ENCODE peak calls at places on chromosomes 3 and 15, in six cellular contexts. M, Z, B, J, G and F are unnamed samples.
A peak's percentile ranks its signal among the peaks of the same experiment; 100 is the strongest.

GRCh38 chr15:100141304-100142080 is 200.3 kb downstream of the ADAMTS17 start:
- DNase-seq in Z (peak; percentile 37), J (no peak), B (no peak), M (no peak), G (no peak), F (no peak)

GRCh38 chr3:50324351-50325144 is 2.0 kb upstream of the HYAL2 start:
- DNase-seq in Z (peak; percentile 85), G (peak; percentile 88), B (peak; percentile 96), M (peak; percentile 75), J (peak; percentile 77), F (peak; percentile 75)

GRCh38 chr3:170220871-170221270 is 1.4 kb upstream of the PRKCI start:
- DNase-seq in Z (no peak), B (no peak), J (no peak), M (no peak), G (no peak), F (no peak)

GRCh38 chr3:57434041-57434440 is 110.1 kb downstream of the DNAH12 start:
- DNase-seq in B (no peak), G (peak; percentile 69), J (peak; percentile 11), M (peak; percentile 23), Z (peak; percentile 40), F (peak; percentile 62)

GRCh38 chr3:140501054-140501769 is 176.7 kb upstream of the TRIM42 start:
- DNase-seq in M (no peak), Z (no peak), G (no peak), B (no peak), J (no peak), F (no peak)

GRCh38 chr15:70140543-70141375 is 43.0 kb upstream of the TLE3 start:
- DNase-seq in M (peak; percentile 64), Z (no peak), J (no peak), B (peak; percentile 67), G (peak; percentile 94), F (no peak)

GRCh38 chr15:31206386-31207174 is 105.1 kb upstream of the TRPM1 start:
- DNase-seq in J (no peak), Z (peak; percentile 52), M (no peak), G (no peak), B (no peak), F (no peak)

GRCh38 chr3:60582285-60582684 is 669.0 kb downstream of the FHIT start:
- DNase-seq in M (no peak), J (no peak), B (no peak), G (no peak), Z (no peak), F (no peak)

GRCh38 chr15:66746231-66746605 is 44.2 kb downstream of the SMAD6 start:
- DNase-seq in G (no peak), Z (no peak), B (no peak), J (no peak), M (no peak), F (no peak)

GRCh38 chr3:175234075-175234474 is 374.9 kb downstream of the NAALADL2 start:
- DNase-seq in J (no peak), B (no peak), G (no peak), Z (no peak), M (no peak), F (no peak)

GRCh38 chr15:91821458-91821857 is 32.0 kb upstream of the SLCO3A1 start:
- DNase-seq in Z (no peak), G (no peak), B (no peak), M (no peak), J (no peak), F (no peak)

GRCh38 chr3:84885199-84885882 is 73.4 kb upstream of the CADM2 start:
- DNase-seq in Z (no peak), B (no peak), J (no peak), M (no peak), G (no peak), F (no peak)

GRCh38 chr3:46354478-46354877 is 567 bp downstream of the CCR2 start:
- DNase-seq in M (no peak), J (no peak), Z (no peak), G (no peak), B (no peak), F (no peak)

GRCh38 chr15:74798388-74799254 is 14.0 kb upstream of the LMAN1L start:
- DNase-seq in Z (no peak), B (no peak), J (no peak), G (no peak), M (no peak), F (no peak)

GRCh38 chr3:46314517-46314916 is 39.4 kb upstream of the CCR2 start:
- DNase-seq in J (no peak), Z (no peak), B (no peak), M (no peak), G (no peak), F (no peak)

GRCh38 chr3:15592968-15593367 is 8.4 kb downstream of the HACL1 start:
- DNase-seq in G (no peak), M (no peak), Z (no peak), B (no peak), J (no peak), F (no peak)

GRCh38 chr3:197590313-197590962 is 34.7 kb upstream of the BDH1 start:
- DNase-seq in G (peak; percentile 97), Z (no peak), B (no peak), M (no peak), J (no peak), F (no peak)

GRCh38 chr3:17945018-17945798 is 202.8 kb upstream of the TBC1D5 start:
- DNase-seq in G (no peak), B (no peak), J (no peak), Z (no peak), M (no peak), F (no peak)

GRCh38 chr15:23484870-23485269 is 37.8 kb upstream of the GOLGA6L2 start:
- DNase-seq in Z (no peak), G (no peak), M (no peak), J (no peak), B (no peak), F (no peak)

GRCh38 chr3:58157649-58158048 is 53.1 kb downstream of the DNASE1L3 start:
- DNase-seq in B (no peak), J (no peak), Z (no peak), M (no peak), G (no peak), F (no peak)

GRCh38 chr3:188001052-188001567 is 152.8 kb upstream of the LPP start:
- DNase-seq in J (no peak), B (no peak), Z (no peak), G (no peak), M (no peak), F (no peak)
- TF ChIP-seq YY1 in J (no peak), B (no peak), Z (no peak), G (no peak), M (no peak), F (no peak)

GRCh38 chr3:171407746-171408145 is 52.5 kb downstream of the TNIK start:
- DNase-seq in B (no peak), Z (no peak), G (no peak), M (no peak), J (peak; percentile 32), F (no peak)

GRCh38 chr3:171402281-171402680 is 57.9 kb downstream of the TNIK start:
- DNase-seq in Z (no peak), B (no peak), J (no peak), M (no peak), G (no peak), F (no peak)

GRCh38 chr3:171399842-171400241 is 60.4 kb downstream of the TNIK start:
- DNase-seq in Z (no peak), B (no peak), G (no peak), M (no peak), J (no peak), F (no peak)

DNA sequence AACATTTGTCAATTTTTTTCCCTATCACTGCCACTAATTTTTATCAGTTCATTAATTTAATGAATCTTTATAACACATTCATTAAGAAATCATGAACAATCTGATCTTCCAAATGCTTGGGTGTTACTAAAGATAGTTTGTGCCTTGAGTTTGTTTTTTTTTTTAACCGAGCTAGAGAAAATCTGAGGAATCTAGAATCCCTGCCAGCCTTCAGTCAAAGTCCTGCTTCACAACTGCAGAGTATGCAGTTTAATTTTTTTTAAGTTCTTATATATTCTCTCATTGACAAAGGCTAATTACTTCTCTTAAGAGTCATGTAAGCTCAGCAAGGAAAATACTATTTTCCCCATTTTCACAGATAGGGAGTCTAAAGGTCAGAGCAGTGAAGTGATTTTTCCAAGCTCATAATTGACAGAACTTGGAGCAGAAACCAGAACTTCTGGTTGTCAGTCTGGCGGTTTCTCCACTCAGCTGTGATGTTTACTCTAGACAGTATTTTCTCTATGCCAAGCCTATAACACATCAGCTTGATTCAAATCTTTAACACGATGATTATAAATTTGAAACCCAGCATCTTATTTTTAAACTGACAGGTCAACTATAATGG is 55.7 kb downstream of the TNIK start:
- DNase-seq in G (no peak), B (no peak), M (no peak), Z (no peak), J (no peak), F (no peak)
- TF ChIP-seq YY1 in G (no peak), B (no peak), M (no peak), Z (no peak), J (no peak), F (no peak)

GRCh38 chr3:187021748-187022402 is 91.5 kb downstream of the ST6GAL1 start:
- DNase-seq in G (no peak), Z (no peak), J (no peak), M (no peak), B (peak; percentile 32), F (no peak)
- TF ChIP-seq YY1 in G (no peak), Z (no peak), J (no peak), M (no peak), B (no peak), F (no peak)

GRCh38 chr3:126067959-126068358 is 16.0 kb downstream of the SLC41A3 start:
- DNase-seq in G (no peak), Z (peak; percentile 7), B (no peak), M (no peak), J (no peak), F (no peak)
- TF ChIP-seq YY1 in G (no peak), Z (no peak), B (no peak), M (no peak), J (no peak), F (no peak)

GRCh38 chr3:139121513-139122220 is 77.0 kb upstream of the PRR23C start:
- DNase-seq in J (peak; percentile 33), M (no peak), G (peak; percentile 67), B (no peak), Z (no peak), F (no peak)
- TF ChIP-seq YY1 in J (no peak), M (no peak), G (no peak), B (no peak), Z (no peak), F (no peak)

GRCh38 chr3:194181612-194182011 is 45.7 kb downstream of the HES1 start:
- DNase-seq in G (no peak), B (no peak), M (no peak), J (no peak), Z (no peak), F (no peak)
- TF ChIP-seq YY1 in G (no peak), B (no peak), M (no peak), J (no peak), Z (no peak), F (no peak)